ENCODE peak calls at places on chromosomes 4 and X, in seven cellular contexts. L, E, U, M, G, I and H are unnamed samples. For H3K27me3, the result is how much of the 10 kb centered on the place peaks cover.

GRCh38 chr4:113584407-113585150 is 177.0 kb downstream of the CAMK2D start:
- DNase-seq in L (no peak), E (no peak), U (peak), M (peak), G (no peak), I (no peak), H (peak)

GRCh38 chr4:71239365-71239764 is 99.5 kb upstream of the SLC4A4 start:
- DNase-seq in L (no peak), E (no peak), U (no peak), M (no peak), G (no peak), I (no peak), H (peak)

GRCh38 chr4:60249784-60250183 is 950.3 kb upstream of the ADGRL3 start:
- DNase-seq in L (no peak), E (no peak), U (no peak), M (no peak), G (no peak), I (no peak), H (no peak)

GRCh38 chr4:37803348-37803973 is 23.0 kb upstream of the PGM2 start:
- DNase-seq in L (no peak), E (no peak), U (no peak), M (no peak), G (no peak), I (no peak), H (peak)

GRCh38 chr4:10673817-10674369 is 10.7 kb downstream of the CLNK start:
- DNase-seq in L (no peak), E (no peak), U (no peak), M (no peak), G (no peak), I (no peak), H (no peak)

GRCh38 chrX:11351375-11352295 is 58.4 kb downstream of the AMELX start:
- DNase-seq in L (no peak), E (peak), U (no peak), M (no peak), G (no peak), I (peak), H (no peak)

GRCh38 chr4:109559625-109559982 is 442 bp upstream of the MCUB start:
- DNase-seq in L (peak), E (peak), U (peak), M (peak), G (no peak), I (peak), H (no peak)

GRCh38 chrX:129961180-129962083 is 21.0 kb upstream of the BCORL1 start:
- DNase-seq in L (peak), E (peak), U (peak), M (no peak), G (peak), I (peak), H (no peak)

GRCh38 chr4:105461221-105462041 is 12.4 kb downstream of the PPA2 start:
- DNase-seq in L (no peak), E (no peak), U (no peak), M (no peak), G (no peak), I (no peak), H (no peak)

GRCh38 chr4:157358439-157358838 is 137.9 kb downstream of the GRIA2 start:
- DNase-seq in L (no peak), E (no peak), U (no peak), M (no peak), G (no peak), I (no peak), H (no peak)

GRCh38 chr4:65738134-65738533 is 67.8 kb upstream of the EPHA5 start:
- DNase-seq in L (no peak), E (no peak), U (no peak), M (no peak), G (no peak), I (no peak), H (no peak)

GRCh38 chr4:158826882-158827281 is 58.1 kb downstream of the FNIP2 start:
- DNase-seq in L (peak), E (no peak), U (no peak), M (no peak), G (no peak), I (no peak), H (no peak)

GRCh38 chrX:27840881-27841280 is 33.1 kb downstream of the MAGEB10 start:
- DNase-seq in L (no peak), E (no peak), U (no peak), M (no peak), G (no peak), I (no peak), H (no peak)
- H3K27me3 ChIP-seq in L (under half), E (under half), U (under half), M (under half), G (under half), I (under half), H (under half)

GRCh38 chr4:1414831-1415680 is 8.8 kb upstream of the NKX1-1 start:
- DNase-seq in L (no peak), E (no peak), U (peak), M (peak), G (no peak), I (no peak), H (no peak)
- H3K27me3 ChIP-seq in L (under half), E (under half), U (under half), M (under half), G (half or more), I (under half), H (half or more)

GRCh38 chr4:112504807-112505206 is 11.2 kb downstream of the NEUROG2 start:
- DNase-seq in L (no peak), E (no peak), U (no peak), M (no peak), G (no peak), I (no peak), H (no peak)
- H3K27me3 ChIP-seq in L (under half), E (under half), U (under half), M (half or more), G (half or more), I (under half), H (half or more)

DNA sequence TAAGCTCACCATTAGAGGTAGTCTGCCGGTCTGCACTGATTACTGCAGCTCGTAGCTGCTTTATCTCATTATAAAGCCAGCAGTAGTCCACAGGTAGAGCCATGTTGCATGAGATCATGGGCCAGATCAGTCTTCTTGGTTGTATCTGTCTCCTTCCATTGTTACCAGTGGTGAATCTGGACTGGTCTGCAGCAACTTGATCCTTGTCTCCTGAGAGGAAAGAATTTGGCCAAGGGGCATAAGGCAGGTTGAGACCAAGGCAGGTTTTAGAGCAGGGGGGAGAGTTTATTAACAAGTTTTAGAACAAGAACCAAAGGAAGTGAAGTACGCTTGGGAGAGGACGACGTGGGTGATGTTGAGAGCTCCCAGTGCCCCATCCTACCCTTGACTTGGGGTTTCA is 228.5 kb downstream of the STIM2 start:
- DNase-seq in L (no peak), E (no peak), U (no peak), M (no peak), G (no peak), I (no peak), H (no peak)
- H3K27me3 ChIP-seq in L (under half), E (under half), U (under half), M (under half), G (under half), I (under half), H (under half)

GRCh38 chrX:124504106-124504983 is 158.0 kb downstream of the SH2D1A start:
- DNase-seq in L (no peak), E (no peak), U (no peak), M (no peak), G (no peak), I (no peak), H (no peak)
- H3K27me3 ChIP-seq in L (under half), E (under half), U (under half), M (under half), G (under half), I (under half), H (under half)

DNA sequence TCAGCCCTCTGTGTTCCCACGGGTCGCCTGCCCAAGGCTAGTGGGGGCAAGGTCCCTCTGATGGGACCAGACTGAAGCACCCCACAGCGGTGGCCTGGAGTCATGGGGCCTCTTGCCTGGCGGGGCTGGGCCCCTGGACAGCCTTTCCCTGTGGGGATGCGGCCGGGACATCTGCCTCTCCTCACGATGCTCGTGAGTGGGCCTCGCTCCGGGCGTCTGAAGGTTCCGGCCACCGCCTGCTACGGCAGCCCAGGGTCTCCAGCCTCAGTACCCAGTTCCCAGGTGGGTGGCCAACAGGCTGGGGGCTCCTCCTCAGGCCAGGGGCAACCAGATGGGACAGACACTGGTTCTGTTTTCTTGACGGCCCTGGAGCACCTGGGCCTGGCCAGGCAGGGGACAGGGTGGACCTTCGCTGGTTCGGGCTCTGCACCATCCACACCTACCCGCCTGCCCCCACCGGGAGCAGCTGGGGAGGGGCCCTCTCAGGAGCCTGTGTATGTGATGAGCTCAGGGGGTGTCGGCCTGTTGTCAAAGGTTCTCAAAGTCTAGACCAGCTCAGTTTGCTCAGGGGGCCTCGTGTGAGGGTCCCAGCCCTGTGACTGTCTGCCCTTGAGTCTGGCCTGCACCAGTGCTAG is 32.4 kb downstream of the DOK7 start:
- DNase-seq in L (no peak), E (no peak), U (no peak), M (no peak), G (no peak), I (no peak), H (no peak)
- H3K27me3 ChIP-seq in L (under half), E (under half), U (under half), M (under half), G (under half), I (under half), H (under half)

GRCh38 chr4:5926601-5927000 is 33.7 kb upstream of the CRMP1 start:
- DNase-seq in L (no peak), E (no peak), U (no peak), M (no peak), G (no peak), I (no peak), H (no peak)
- H3K27me3 ChIP-seq in L (under half), E (under half), U (under half), M (under half), G (under half), I (under half), H (under half)

DNA sequence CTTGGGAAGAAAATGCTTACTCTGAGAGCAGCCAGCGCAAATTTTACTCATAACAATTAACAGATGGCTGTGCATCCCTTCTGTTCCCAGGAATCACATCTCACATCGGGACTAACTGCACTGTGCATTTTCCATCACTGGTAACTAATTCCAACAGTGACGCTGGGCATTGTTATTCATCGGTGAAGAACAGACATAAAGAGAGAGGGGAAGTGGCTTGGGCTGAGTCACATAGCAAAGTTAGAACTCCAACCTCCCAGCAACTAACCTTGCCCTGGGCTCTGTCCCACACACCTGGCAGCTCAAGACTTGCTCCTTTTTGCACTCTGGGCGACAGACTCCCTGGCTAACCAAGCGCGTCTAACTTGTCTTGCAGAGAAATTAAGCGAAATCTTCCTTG is 6.4 kb upstream of the LONRF3 start:
- DNase-seq in L (no peak), E (no peak), U (no peak), M (no peak), G (no peak), I (no peak), H (no peak)
- H3K27me3 ChIP-seq in L (under half), E (under half), U (half or more), M (half or more), G (under half), I (under half), H (under half)

DNA sequence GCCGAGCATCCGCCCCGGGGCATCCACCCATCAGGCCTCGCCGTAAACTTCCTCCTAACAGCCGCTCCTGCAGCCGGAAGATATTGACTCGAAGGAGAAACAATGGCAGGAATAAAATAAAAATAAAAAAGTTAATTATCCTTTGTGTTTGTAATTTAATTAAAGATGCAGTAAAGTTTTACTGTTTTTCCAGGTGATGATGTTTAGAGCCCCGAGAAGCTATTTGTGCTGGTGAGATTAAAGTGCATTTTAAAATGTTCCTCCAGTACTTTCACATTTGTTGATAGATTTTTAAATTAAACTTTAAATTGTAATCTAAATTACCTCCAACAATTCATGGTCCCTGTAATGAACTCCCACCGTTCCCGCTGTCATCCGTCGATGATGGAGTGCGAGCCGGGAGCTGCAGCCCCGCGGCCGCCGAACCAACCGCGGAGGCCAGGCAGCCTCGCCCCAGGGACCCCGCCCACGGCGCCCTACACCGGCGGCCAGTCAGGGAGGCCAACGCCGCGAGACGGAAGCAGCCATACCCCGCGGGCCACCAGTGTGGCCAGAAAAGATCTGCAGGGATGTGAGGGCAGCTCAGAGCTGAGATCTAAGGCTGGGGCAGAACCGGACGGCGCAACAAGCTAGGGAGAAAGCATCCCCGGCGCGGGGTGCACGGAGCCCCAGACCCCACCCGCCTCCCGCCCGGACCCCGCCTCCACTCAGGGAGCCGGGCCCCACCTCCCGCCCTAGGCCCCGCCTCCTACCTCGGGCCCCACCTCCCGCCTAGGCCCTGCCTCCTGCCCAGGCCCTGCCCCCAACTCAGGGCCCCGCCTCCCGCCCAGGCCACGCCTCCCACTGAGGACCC is 104.1 kb downstream of the FAM53A start:
- DNase-seq in L (peak), E (peak), U (peak), M (peak), G (peak), I (peak), H (peak)
- H3K27me3 ChIP-seq in L (under half), E (under half), U (under half), M (under half), G (under half), I (under half), H (under half)

GRCh38 chr4:151564321-151564720 is 155.3 kb downstream of the FHIP1A start:
- DNase-seq in L (no peak), E (no peak), U (no peak), M (no peak), G (no peak), I (no peak), H (no peak)
- H3K27me3 ChIP-seq in L (under half), E (under half), U (under half), M (under half), G (under half), I (under half), H (under half)